ENCODE peak calls at places on chromosomes 2 and 18, in nine cellular contexts. One of them, this sample, is unnamed.
A peak's percentile ranks its signal among the peaks of the same experiment; 100 is the strongest.

GRCh38 chr2:206556357-206556949 is 85.8 kb upstream of the FAM237A start:
- DNase-seq in T47D: peak; percentile 50
- DNase-seq in amniotic stem cell: no peak
- DNase-seq in memory B cell: no peak
- DNase-seq in posterior vena cava: no peak
- DNase-seq in A549: peak; percentile 5
- DNase-seq in ureter: no peak
- DNase-seq in transverse colon: no peak
- DNase-seq in left cardiac atrium: no peak
- DNase-seq in this sample: no peak

GRCh38 chr2:192051533-192051932 is 143.2 kb downstream of the TMEFF2 start:
- DNase-seq in T47D: no peak
- DNase-seq in amniotic stem cell: no peak
- DNase-seq in memory B cell: no peak
- DNase-seq in posterior vena cava: no peak
- DNase-seq in A549: no peak
- DNase-seq in ureter: no peak
- DNase-seq in transverse colon: no peak
- DNase-seq in left cardiac atrium: no peak
- DNase-seq in this sample: no peak

GRCh38 chr2:120711694-120712093 is 24.0 kb upstream of the GLI2 start:
- DNase-seq in T47D: no peak
- DNase-seq in amniotic stem cell: no peak
- DNase-seq in memory B cell: no peak
- DNase-seq in posterior vena cava: peak; percentile 32
- DNase-seq in A549: no peak
- DNase-seq in ureter: no peak
- DNase-seq in transverse colon: no peak
- DNase-seq in left cardiac atrium: no peak
- DNase-seq in this sample: no peak

GRCh38 chr18:61953161-61953560 is 60.4 kb upstream of the RNF152 start:
- DNase-seq in T47D: no peak
- DNase-seq in amniotic stem cell: no peak
- DNase-seq in memory B cell: no peak
- DNase-seq in posterior vena cava: no peak
- DNase-seq in A549: no peak
- DNase-seq in ureter: no peak
- DNase-seq in transverse colon: no peak
- DNase-seq in left cardiac atrium: no peak
- DNase-seq in this sample: no peak

GRCh38 chr2:20145497-20146193 is 79.3 kb downstream of the SDC1 start:
- DNase-seq in T47D: no peak
- DNase-seq in amniotic stem cell: no peak
- DNase-seq in memory B cell: no peak
- DNase-seq in posterior vena cava: no peak
- DNase-seq in A549: no peak
- DNase-seq in ureter: peak; percentile 84
- DNase-seq in transverse colon: peak; percentile 35
- DNase-seq in left cardiac atrium: no peak
- DNase-seq in this sample: no peak

GRCh38 chr2:109715302-109715937 is 78.7 kb upstream of the RGPD5 start:
- DNase-seq in T47D: peak; percentile 73
- DNase-seq in amniotic stem cell: no peak
- DNase-seq in memory B cell: no peak
- DNase-seq in posterior vena cava: peak; percentile 61
- DNase-seq in A549: no peak
- DNase-seq in ureter: peak; percentile 39
- DNase-seq in transverse colon: peak; percentile 67
- DNase-seq in left cardiac atrium: no peak
- DNase-seq in this sample: no peak

GRCh38 chr2:26922638-26923466 is 47.6 kb upstream of the MAPRE3 start:
- DNase-seq in T47D: peak; percentile 63
- DNase-seq in amniotic stem cell: no peak
- DNase-seq in memory B cell: peak; percentile 28
- DNase-seq in posterior vena cava: no peak
- DNase-seq in A549: peak; percentile 93
- DNase-seq in ureter: no peak
- DNase-seq in transverse colon: peak; percentile 28
- DNase-seq in left cardiac atrium: no peak
- DNase-seq in this sample: no peak

GRCh38 chr2:182649316-182649715 is 66.7 kb upstream of the DNAJC10 start:
- DNase-seq in T47D: peak; percentile 46
- DNase-seq in amniotic stem cell: no peak
- DNase-seq in memory B cell: no peak
- DNase-seq in posterior vena cava: no peak
- DNase-seq in A549: peak; percentile 15
- DNase-seq in ureter: no peak
- DNase-seq in transverse colon: peak; percentile 9
- DNase-seq in left cardiac atrium: peak; percentile 22
- DNase-seq in this sample: no peak

GRCh38 chr2:51247252-51247651 is 215.3 kb upstream of the NRXN1 start:
- DNase-seq in T47D: peak; percentile 9
- DNase-seq in amniotic stem cell: no peak
- DNase-seq in memory B cell: no peak
- DNase-seq in posterior vena cava: no peak
- DNase-seq in A549: no peak
- DNase-seq in ureter: no peak
- DNase-seq in transverse colon: no peak
- DNase-seq in left cardiac atrium: no peak
- DNase-seq in this sample: no peak

GRCh38 chr2:10518470-10519060 is 70.4 kb upstream of the ODC1 start:
- DNase-seq in T47D: no peak
- DNase-seq in amniotic stem cell: no peak
- DNase-seq in memory B cell: no peak
- DNase-seq in posterior vena cava: no peak
- DNase-seq in A549: no peak
- DNase-seq in ureter: no peak
- DNase-seq in transverse colon: no peak
- DNase-seq in left cardiac atrium: no peak
- DNase-seq in this sample: no peak

GRCh38 chr18:54672846-54673475 is 81.9 kb downstream of the DYNAP start:
- DNase-seq in T47D: no peak
- DNase-seq in amniotic stem cell: no peak
- DNase-seq in memory B cell: no peak
- DNase-seq in posterior vena cava: no peak
- DNase-seq in A549: no peak
- DNase-seq in ureter: no peak
- DNase-seq in transverse colon: peak; percentile 67
- DNase-seq in left cardiac atrium: no peak
- DNase-seq in this sample: no peak

GRCh38 chr2:235860111-235860510 is 308.1 kb downstream of the GBX2 start:
- DNase-seq in T47D: no peak
- DNase-seq in amniotic stem cell: peak; percentile 25
- DNase-seq in memory B cell: no peak
- DNase-seq in posterior vena cava: no peak
- DNase-seq in A549: no peak
- DNase-seq in ureter: no peak
- DNase-seq in transverse colon: no peak
- DNase-seq in left cardiac atrium: no peak
- DNase-seq in this sample: no peak

GRCh38 chr18:76460482-76460881 is 34.6 kb downstream of the ZNF516 start:
- DNase-seq in T47D: no peak
- DNase-seq in amniotic stem cell: no peak
- DNase-seq in memory B cell: no peak
- DNase-seq in posterior vena cava: no peak
- DNase-seq in A549: no peak
- DNase-seq in ureter: peak; percentile 38
- DNase-seq in transverse colon: no peak
- DNase-seq in left cardiac atrium: no peak
- DNase-seq in this sample: no peak

GRCh38 chr2:60414731-60415130 is 138.7 kb downstream of the BCL11A start:
- DNase-seq in T47D: peak; percentile 6
- DNase-seq in amniotic stem cell: peak; percentile 7
- DNase-seq in memory B cell: no peak
- DNase-seq in posterior vena cava: no peak
- DNase-seq in A549: no peak
- DNase-seq in ureter: no peak
- DNase-seq in transverse colon: no peak
- DNase-seq in left cardiac atrium: no peak
- DNase-seq in this sample: no peak

GRCh38 chr2:135985826-135986393 is 484 bp upstream of the DARS1 start:
- DNase-seq in T47D: no peak
- DNase-seq in amniotic stem cell: no peak
- DNase-seq in memory B cell: no peak
- DNase-seq in posterior vena cava: no peak
- DNase-seq in A549: peak; percentile 12
- DNase-seq in ureter: no peak
- DNase-seq in transverse colon: no peak
- DNase-seq in left cardiac atrium: no peak
- DNase-seq in this sample: no peak

GRCh38 chr2:159613515-159614336 is 2.6 kb downstream of the BAZ2B start:
- DNase-seq in T47D: no peak
- DNase-seq in amniotic stem cell: no peak
- DNase-seq in memory B cell: no peak
- DNase-seq in posterior vena cava: no peak
- DNase-seq in A549: no peak
- DNase-seq in ureter: no peak
- DNase-seq in transverse colon: no peak
- DNase-seq in left cardiac atrium: no peak
- DNase-seq in this sample: no peak